ENCODE peak calls at places on chromosomes 2 and 18, in five cellular contexts. B, V, F, L and X are unnamed samples.

GRCh38 chr18:77165489-77166415 is 33.2 kb upstream of the MBP start:
- DNase-seq in L (no peak), B (no peak), V (no peak), F (no peak), X (no peak)

GRCh38 chr2:8626572-8626971 is 55.3 kb upstream of the ID2 start:
- DNase-seq in F (peak), V (no peak), L (no peak), B (no peak), X (no peak)

GRCh38 chr2:197209742-197210408 is 100.7 kb downstream of the ANKRD44 start:
- DNase-seq in B (no peak), L (no peak), V (no peak), F (peak), X (no peak)

GRCh38 chr2:10911291-10912075 is at the start of gene KCNF1:
- DNase-seq in V (peak), F (peak), L (no peak), B (peak), X (no peak)

GRCh38 chr2:170467568-170468422 is 247.3 kb upstream of the SP5 start:
- DNase-seq in V (no peak), B (no peak), F (no peak), L (no peak), X (no peak)

GRCh38 chr18:21450913-21451312 is 149.6 kb downstream of the ESCO1 start:
- DNase-seq in B (no peak), L (no peak), V (no peak), F (no peak), X (no peak)

GRCh38 chr2:158043181-158043948 is 58.3 kb upstream of the UPP2 start:
- DNase-seq in F (no peak), L (no peak), V (no peak), B (no peak), X (no peak)

GRCh38 chr2:45950606-45951005 is 299.1 kb downstream of the PRKCE start:
- DNase-seq in V (no peak), B (no peak), L (no peak), F (peak), X (no peak)

GRCh38 chr2:182587831-182588230 is 128.2 kb upstream of the DNAJC10 start:
- DNase-seq in L (no peak), F (no peak), V (peak), B (no peak), X (no peak)

GRCh38 chr2:120953066-120953760 is 217.5 kb downstream of the GLI2 start:
- DNase-seq in V (no peak), F (no peak), B (no peak), L (no peak), X (no peak)

GRCh38 chr2:150466770-150467640 is 20.5 kb downstream of the RND3 start:
- DNase-seq in B (no peak), L (no peak), V (peak), F (no peak), X (no peak)

GRCh38 chr2:113010088-113010487 is 4.8 kb downstream of the IL36A start:
- DNase-seq in V (peak), L (no peak), F (no peak), B (no peak), X (no peak)

GRCh38 chr2:195498176-195498575 is 158.8 kb upstream of the SLC39A10 start:
- DNase-seq in F (peak), B (no peak), L (no peak), V (peak), X (peak)

GRCh38 chr2:224552771-224553170 is 32.4 kb downstream of the CUL3 start:
- DNase-seq in F (no peak), B (no peak), L (no peak), V (no peak), X (no peak)

GRCh38 chr2:127401757-127402695 is 14.3 kb upstream of the MAP3K2 start:
- DNase-seq in B (no peak), L (no peak), V (no peak), F (peak), X (no peak)